ENCODE peak calls at places on chromosomes 11 and 22, in eight cellular contexts. One of them, this sample, is unnamed.

GRCh38 chr22:17836977-17837742 is 62.9 kb upstream of the BID start:
- DNase-seq in NCI-H1105: no peak
- DNase-seq in effector memory CD4-positive, alpha-beta T cell: no peak
- DNase-seq in nucleus accumbens: no peak
- DNase-seq in MV-4-11: no peak
- DNase-seq in iPS DF 19.7: no peak
- DNase-seq in stimulated activated CD4-positive, alpha-beta T cell treated with anti-CD3 and anti-CD28 coated beads, TNF-alpha, amount 100 ng/mL, for 24 hours: no peak
- DNase-seq in NCI-H2029 treated with DMSO at 0.1 percent for 48 hours: no peak
- DNase-seq in this sample: no peak

GRCh38 chr11:2581151-2581930 is 118.5 kb downstream of the KCNQ1OT1 start:
- DNase-seq in effector memory CD4-positive, alpha-beta T cell: no peak
- DNase-seq in NCI-H2029 treated with DMSO at 0.1 percent for 48 hours: no peak
- DNase-seq in iPS DF 19.7: no peak
- DNase-seq in NCI-H1105: no peak
- DNase-seq in nucleus accumbens: no peak
- DNase-seq in stimulated activated CD4-positive, alpha-beta T cell treated with anti-CD3 and anti-CD28 coated beads, TNF-alpha, amount 100 ng/mL, for 24 hours: no peak
- DNase-seq in MV-4-11: no peak
- DNase-seq in this sample: peak; percentile 49

GRCh38 chr22:49258107-49259010 is 569.3 kb downstream of the BRD1 start:
- DNase-seq in nucleus accumbens: no peak
- DNase-seq in NCI-H1105: no peak
- DNase-seq in iPS DF 19.7: no peak
- DNase-seq in MV-4-11: no peak
- DNase-seq in stimulated activated CD4-positive, alpha-beta T cell treated with anti-CD3 and anti-CD28 coated beads, TNF-alpha, amount 100 ng/mL, for 24 hours: no peak
- DNase-seq in NCI-H2029 treated with DMSO at 0.1 percent for 48 hours: no peak
- DNase-seq in effector memory CD4-positive, alpha-beta T cell: no peak
- DNase-seq in this sample: no peak

GRCh38 chr22:50641696-50642607 is 14.0 kb upstream of the ARSA start:
- DNase-seq in stimulated activated CD4-positive, alpha-beta T cell treated with anti-CD3 and anti-CD28 coated beads, TNF-alpha, amount 100 ng/mL, for 24 hours: no peak
- DNase-seq in MV-4-11: peak; percentile 32
- DNase-seq in NCI-H2029 treated with DMSO at 0.1 percent for 48 hours: no peak
- DNase-seq in iPS DF 19.7: peak; percentile 70
- DNase-seq in effector memory CD4-positive, alpha-beta T cell: no peak
- DNase-seq in nucleus accumbens: no peak
- DNase-seq in NCI-H1105: no peak
- DNase-seq in this sample: peak; percentile 83

GRCh38 chr22:49904040-49904369 is 14.2 kb downstream of the ALG12 start:
- DNase-seq in nucleus accumbens: no peak
- DNase-seq in NCI-H1105: no peak
- DNase-seq in stimulated activated CD4-positive, alpha-beta T cell treated with anti-CD3 and anti-CD28 coated beads, TNF-alpha, amount 100 ng/mL, for 24 hours: no peak
- DNase-seq in effector memory CD4-positive, alpha-beta T cell: no peak
- DNase-seq in MV-4-11: no peak
- DNase-seq in iPS DF 19.7: no peak
- DNase-seq in NCI-H2029 treated with DMSO at 0.1 percent for 48 hours: no peak
- DNase-seq in this sample: no peak

GRCh38 chr11:69325446-69325845 is 31.5 kb downstream of the MYEOV start:
- DNase-seq in NCI-H2029 treated with DMSO at 0.1 percent for 48 hours: no peak
- DNase-seq in effector memory CD4-positive, alpha-beta T cell: no peak
- DNase-seq in NCI-H1105: no peak
- DNase-seq in MV-4-11: no peak
- DNase-seq in iPS DF 19.7: no peak
- DNase-seq in stimulated activated CD4-positive, alpha-beta T cell treated with anti-CD3 and anti-CD28 coated beads, TNF-alpha, amount 100 ng/mL, for 24 hours: no peak
- DNase-seq in nucleus accumbens: no peak
- DNase-seq in this sample: no peak

GRCh38 chr11:29321293-29322132 is 695.3 kb downstream of the KCNA4 start:
- DNase-seq in nucleus accumbens: no peak
- DNase-seq in stimulated activated CD4-positive, alpha-beta T cell treated with anti-CD3 and anti-CD28 coated beads, TNF-alpha, amount 100 ng/mL, for 24 hours: no peak
- DNase-seq in NCI-H2029 treated with DMSO at 0.1 percent for 48 hours: no peak
- DNase-seq in effector memory CD4-positive, alpha-beta T cell: no peak
- DNase-seq in MV-4-11: no peak
- DNase-seq in NCI-H1105: no peak
- DNase-seq in iPS DF 19.7: no peak
- DNase-seq in this sample: no peak

GRCh38 chr22:27975381-27976013 is 56.4 kb upstream of the PITPNB start:
- DNase-seq in iPS DF 19.7: no peak
- DNase-seq in NCI-H2029 treated with DMSO at 0.1 percent for 48 hours: no peak
- DNase-seq in MV-4-11: no peak
- DNase-seq in NCI-H1105: no peak
- DNase-seq in effector memory CD4-positive, alpha-beta T cell: no peak
- DNase-seq in stimulated activated CD4-positive, alpha-beta T cell treated with anti-CD3 and anti-CD28 coated beads, TNF-alpha, amount 100 ng/mL, for 24 hours: no peak
- DNase-seq in nucleus accumbens: no peak
- DNase-seq in this sample: peak; percentile 11

GRCh38 chr11:32172771-32173170 is 81.9 kb downstream of the RCN1 start:
- DNase-seq in nucleus accumbens: no peak
- DNase-seq in stimulated activated CD4-positive, alpha-beta T cell treated with anti-CD3 and anti-CD28 coated beads, TNF-alpha, amount 100 ng/mL, for 24 hours: no peak
- DNase-seq in MV-4-11: no peak
- DNase-seq in iPS DF 19.7: no peak
- DNase-seq in NCI-H2029 treated with DMSO at 0.1 percent for 48 hours: no peak
- DNase-seq in NCI-H1105: no peak
- DNase-seq in effector memory CD4-positive, alpha-beta T cell: no peak
- DNase-seq in this sample: peak; percentile 62

GRCh38 chr11:36672815-36673450 is 74.9 kb upstream of the RAG2 start:
- DNase-seq in NCI-H1105: peak; percentile 16
- DNase-seq in effector memory CD4-positive, alpha-beta T cell: no peak
- DNase-seq in nucleus accumbens: no peak
- DNase-seq in MV-4-11: peak; percentile 24
- DNase-seq in iPS DF 19.7: peak; percentile 3
- DNase-seq in NCI-H2029 treated with DMSO at 0.1 percent for 48 hours: peak; percentile 16
- DNase-seq in stimulated activated CD4-positive, alpha-beta T cell treated with anti-CD3 and anti-CD28 coated beads, TNF-alpha, amount 100 ng/mL, for 24 hours: no peak
- DNase-seq in this sample: no peak

GRCh38 chr22:49934891-49935557 is 16.6 kb downstream of the CRELD2 start:
- DNase-seq in NCI-H2029 treated with DMSO at 0.1 percent for 48 hours: no peak
- DNase-seq in stimulated activated CD4-positive, alpha-beta T cell treated with anti-CD3 and anti-CD28 coated beads, TNF-alpha, amount 100 ng/mL, for 24 hours: peak; percentile 68
- DNase-seq in MV-4-11: peak; percentile 12
- DNase-seq in NCI-H1105: no peak
- DNase-seq in nucleus accumbens: peak; percentile 27
- DNase-seq in iPS DF 19.7: no peak
- DNase-seq in effector memory CD4-positive, alpha-beta T cell: peak; percentile 74
- DNase-seq in this sample: peak; percentile 92

GRCh38 chr11:557328-558132 is 3.0 kb downstream of the LMNTD2 start:
- DNase-seq in nucleus accumbens: no peak
- DNase-seq in effector memory CD4-positive, alpha-beta T cell: no peak
- DNase-seq in NCI-H1105: no peak
- DNase-seq in iPS DF 19.7: no peak
- DNase-seq in stimulated activated CD4-positive, alpha-beta T cell treated with anti-CD3 and anti-CD28 coated beads, TNF-alpha, amount 100 ng/mL, for 24 hours: no peak
- DNase-seq in NCI-H2029 treated with DMSO at 0.1 percent for 48 hours: no peak
- DNase-seq in MV-4-11: no peak
- DNase-seq in this sample: peak; percentile 46

GRCh38 chr11:113519989-113520613 is 44.9 kb upstream of the DRD2 start:
- DNase-seq in stimulated activated CD4-positive, alpha-beta T cell treated with anti-CD3 and anti-CD28 coated beads, TNF-alpha, amount 100 ng/mL, for 24 hours: no peak
- DNase-seq in MV-4-11: no peak
- DNase-seq in NCI-H2029 treated with DMSO at 0.1 percent for 48 hours: no peak
- DNase-seq in effector memory CD4-positive, alpha-beta T cell: no peak
- DNase-seq in NCI-H1105: no peak
- DNase-seq in nucleus accumbens: no peak
- DNase-seq in iPS DF 19.7: no peak
- DNase-seq in this sample: no peak

GRCh38 chr11:73322111-73322985 is 14.3 kb downstream of the ARHGEF17 start:
- DNase-seq in nucleus accumbens: no peak
- DNase-seq in NCI-H1105: no peak
- DNase-seq in iPS DF 19.7: no peak
- DNase-seq in stimulated activated CD4-positive, alpha-beta T cell treated with anti-CD3 and anti-CD28 coated beads, TNF-alpha, amount 100 ng/mL, for 24 hours: no peak
- DNase-seq in MV-4-11: no peak
- DNase-seq in effector memory CD4-positive, alpha-beta T cell: no peak
- DNase-seq in NCI-H2029 treated with DMSO at 0.1 percent for 48 hours: no peak
- DNase-seq in this sample: no peak

GRCh38 chr11:75654314-75654713 is 14.5 kb downstream of the MAP6 start:
- DNase-seq in effector memory CD4-positive, alpha-beta T cell: no peak
- DNase-seq in stimulated activated CD4-positive, alpha-beta T cell treated with anti-CD3 and anti-CD28 coated beads, TNF-alpha, amount 100 ng/mL, for 24 hours: no peak
- DNase-seq in nucleus accumbens: no peak
- DNase-seq in MV-4-11: no peak
- DNase-seq in NCI-H1105: no peak
- DNase-seq in iPS DF 19.7: no peak
- DNase-seq in NCI-H2029 treated with DMSO at 0.1 percent for 48 hours: no peak
- DNase-seq in this sample: no peak

GRCh38 chr22:24402460-24403192 is 24.8 kb upstream of the ADORA2A start:
- DNase-seq in NCI-H1105: peak; percentile 8
- DNase-seq in effector memory CD4-positive, alpha-beta T cell: no peak
- DNase-seq in stimulated activated CD4-positive, alpha-beta T cell treated with anti-CD3 and anti-CD28 coated beads, TNF-alpha, amount 100 ng/mL, for 24 hours: no peak
- DNase-seq in nucleus accumbens: no peak
- DNase-seq in iPS DF 19.7: no peak
- DNase-seq in MV-4-11: peak; percentile 93
- DNase-seq in NCI-H2029 treated with DMSO at 0.1 percent for 48 hours: peak; percentile 66
- DNase-seq in this sample: peak; percentile 78

GRCh38 chr11:198236-198806 is 5.4 kb downstream of the SCGB1C1 start:
- DNase-seq in stimulated activated CD4-positive, alpha-beta T cell treated with anti-CD3 and anti-CD28 coated beads, TNF-alpha, amount 100 ng/mL, for 24 hours: no peak
- DNase-seq in nucleus accumbens: no peak
- DNase-seq in iPS DF 19.7: no peak
- DNase-seq in MV-4-11: no peak
- DNase-seq in effector memory CD4-positive, alpha-beta T cell: no peak
- DNase-seq in NCI-H2029 treated with DMSO at 0.1 percent for 48 hours: no peak
- DNase-seq in NCI-H1105: no peak
- DNase-seq in this sample: peak; percentile 56

GRCh38 chr11:104164028-104164520 is at the start of gene PDGFD:
- DNase-seq in NCI-H2029 treated with DMSO at 0.1 percent for 48 hours: no peak
- DNase-seq in nucleus accumbens: no peak
- DNase-seq in NCI-H1105: peak; percentile 30
- DNase-seq in iPS DF 19.7: peak; percentile 69
- DNase-seq in effector memory CD4-positive, alpha-beta T cell: no peak
- DNase-seq in stimulated activated CD4-positive, alpha-beta T cell treated with anti-CD3 and anti-CD28 coated beads, TNF-alpha, amount 100 ng/mL, for 24 hours: no peak
- DNase-seq in MV-4-11: peak; percentile 50
- DNase-seq in this sample: peak; percentile 88

GRCh38 chr11:115607621-115608191 is 103.5 kb upstream of the CADM1 start:
- DNase-seq in NCI-H2029 treated with DMSO at 0.1 percent for 48 hours: no peak
- DNase-seq in MV-4-11: no peak
- DNase-seq in iPS DF 19.7: no peak
- DNase-seq in stimulated activated CD4-positive, alpha-beta T cell treated with anti-CD3 and anti-CD28 coated beads, TNF-alpha, amount 100 ng/mL, for 24 hours: no peak
- DNase-seq in nucleus accumbens: no peak
- DNase-seq in NCI-H1105: no peak
- DNase-seq in effector memory CD4-positive, alpha-beta T cell: no peak
- DNase-seq in this sample: peak; percentile 23

GRCh38 chr22:47168900-47169800 is 406.7 kb downstream of the TBC1D22A start:
- DNase-seq in iPS DF 19.7: peak; percentile 5
- DNase-seq in stimulated activated CD4-positive, alpha-beta T cell treated with anti-CD3 and anti-CD28 coated beads, TNF-alpha, amount 100 ng/mL, for 24 hours: no peak
- DNase-seq in NCI-H2029 treated with DMSO at 0.1 percent for 48 hours: no peak
- DNase-seq in MV-4-11: no peak
- DNase-seq in NCI-H1105: no peak
- DNase-seq in nucleus accumbens: no peak
- DNase-seq in effector memory CD4-positive, alpha-beta T cell: no peak
- DNase-seq in this sample: no peak

GRCh38 chr11:17979770-17980371 is 33.0 kb downstream of the SERGEF start:
- DNase-seq in nucleus accumbens: no peak
- DNase-seq in NCI-H2029 treated with DMSO at 0.1 percent for 48 hours: peak; percentile 78
- DNase-seq in iPS DF 19.7: no peak
- DNase-seq in stimulated activated CD4-positive, alpha-beta T cell treated with anti-CD3 and anti-CD28 coated beads, TNF-alpha, amount 100 ng/mL, for 24 hours: peak; percentile 4
- DNase-seq in effector memory CD4-positive, alpha-beta T cell: no peak
- DNase-seq in NCI-H1105: peak; percentile 35
- DNase-seq in MV-4-11: no peak
- DNase-seq in this sample: no peak

GRCh38 chr22:47370448-47371262 is 608.2 kb downstream of the TBC1D22A start:
- DNase-seq in nucleus accumbens: no peak
- DNase-seq in stimulated activated CD4-positive, alpha-beta T cell treated with anti-CD3 and anti-CD28 coated beads, TNF-alpha, amount 100 ng/mL, for 24 hours: no peak
- DNase-seq in iPS DF 19.7: no peak
- DNase-seq in MV-4-11: no peak
- DNase-seq in NCI-H2029 treated with DMSO at 0.1 percent for 48 hours: no peak
- DNase-seq in effector memory CD4-positive, alpha-beta T cell: no peak
- DNase-seq in NCI-H1105: no peak
- DNase-seq in this sample: no peak

GRCh38 chr11:117919326-117920275 is 9.6 kb downstream of the TMPRSS13 start:
- DNase-seq in NCI-H2029 treated with DMSO at 0.1 percent for 48 hours: no peak
- DNase-seq in nucleus accumbens: no peak
- DNase-seq in NCI-H1105: no peak
- DNase-seq in MV-4-11: no peak
- DNase-seq in effector memory CD4-positive, alpha-beta T cell: no peak
- DNase-seq in stimulated activated CD4-positive, alpha-beta T cell treated with anti-CD3 and anti-CD28 coated beads, TNF-alpha, amount 100 ng/mL, for 24 hours: no peak
- DNase-seq in iPS DF 19.7: no peak
- DNase-seq in this sample: no peak

GRCh38 chr22:26883393-26883792 is 226.0 kb downstream of the MIAT start:
- DNase-seq in NCI-H2029 treated with DMSO at 0.1 percent for 48 hours: peak; percentile 54
- DNase-seq in iPS DF 19.7: no peak
- DNase-seq in MV-4-11: no peak
- DNase-seq in stimulated activated CD4-positive, alpha-beta T cell treated with anti-CD3 and anti-CD28 coated beads, TNF-alpha, amount 100 ng/mL, for 24 hours: no peak
- DNase-seq in NCI-H1105: no peak
- DNase-seq in nucleus accumbens: no peak
- DNase-seq in effector memory CD4-positive, alpha-beta T cell: no peak
- DNase-seq in this sample: no peak

GRCh38 chr22:33844273-33844672 is 76.0 kb downstream of the LARGE1 start:
- DNase-seq in MV-4-11: no peak
- DNase-seq in iPS DF 19.7: no peak
- DNase-seq in nucleus accumbens: no peak
- DNase-seq in NCI-H1105: no peak
- DNase-seq in stimulated activated CD4-positive, alpha-beta T cell treated with anti-CD3 and anti-CD28 coated beads, TNF-alpha, amount 100 ng/mL, for 24 hours: no peak
- DNase-seq in NCI-H2029 treated with DMSO at 0.1 percent for 48 hours: no peak
- DNase-seq in effector memory CD4-positive, alpha-beta T cell: no peak
- DNase-seq in this sample: no peak

GRCh38 chr11:70399681-70400112 is 1.4 kb downstream of the CTTN start:
- DNase-seq in stimulated activated CD4-positive, alpha-beta T cell treated with anti-CD3 and anti-CD28 coated beads, TNF-alpha, amount 100 ng/mL, for 24 hours: no peak
- DNase-seq in effector memory CD4-positive, alpha-beta T cell: no peak
- DNase-seq in iPS DF 19.7: no peak
- DNase-seq in MV-4-11: peak; percentile 67
- DNase-seq in NCI-H1105: no peak
- DNase-seq in NCI-H2029 treated with DMSO at 0.1 percent for 48 hours: no peak
- DNase-seq in nucleus accumbens: no peak
- DNase-seq in this sample: peak; percentile 92

GRCh38 chr11:12840871-12841516 is 166.8 kb downstream of the TEAD1 start:
- DNase-seq in effector memory CD4-positive, alpha-beta T cell: no peak
- DNase-seq in NCI-H1105: no peak
- DNase-seq in nucleus accumbens: no peak
- DNase-seq in NCI-H2029 treated with DMSO at 0.1 percent for 48 hours: no peak
- DNase-seq in iPS DF 19.7: no peak
- DNase-seq in MV-4-11: no peak
- DNase-seq in stimulated activated CD4-positive, alpha-beta T cell treated with anti-CD3 and anti-CD28 coated beads, TNF-alpha, amount 100 ng/mL, for 24 hours: no peak
- DNase-seq in this sample: no peak

GRCh38 chr22:25838960-25839741 is 97.2 kb downstream of the MYO18B start:
- DNase-seq in MV-4-11: no peak
- DNase-seq in stimulated activated CD4-positive, alpha-beta T cell treated with anti-CD3 and anti-CD28 coated beads, TNF-alpha, amount 100 ng/mL, for 24 hours: no peak
- DNase-seq in NCI-H2029 treated with DMSO at 0.1 percent for 48 hours: no peak
- DNase-seq in effector memory CD4-positive, alpha-beta T cell: no peak
- DNase-seq in iPS DF 19.7: no peak
- DNase-seq in NCI-H1105: no peak
- DNase-seq in nucleus accumbens: no peak
- DNase-seq in this sample: no peak

GRCh38 chr11:58730507-58731089 is 1.1 kb downstream of the GLYAT start:
- DNase-seq in effector memory CD4-positive, alpha-beta T cell: no peak
- DNase-seq in MV-4-11: no peak
- DNase-seq in iPS DF 19.7: no peak
- DNase-seq in NCI-H2029 treated with DMSO at 0.1 percent for 48 hours: no peak
- DNase-seq in stimulated activated CD4-positive, alpha-beta T cell treated with anti-CD3 and anti-CD28 coated beads, TNF-alpha, amount 100 ng/mL, for 24 hours: no peak
- DNase-seq in nucleus accumbens: no peak
- DNase-seq in NCI-H1105: no peak
- DNase-seq in this sample: no peak

GRCh38 chr11:104705475-104706195 is 192.6 kb downstream of the CASP12 start:
- DNase-seq in NCI-H2029 treated with DMSO at 0.1 percent for 48 hours: no peak
- DNase-seq in effector memory CD4-positive, alpha-beta T cell: peak; percentile 59
- DNase-seq in NCI-H1105: no peak
- DNase-seq in MV-4-11: peak; percentile 93
- DNase-seq in iPS DF 19.7: no peak
- DNase-seq in nucleus accumbens: no peak
- DNase-seq in stimulated activated CD4-positive, alpha-beta T cell treated with anti-CD3 and anti-CD28 coated beads, TNF-alpha, amount 100 ng/mL, for 24 hours: peak; percentile 69
- DNase-seq in this sample: peak; percentile 18

GRCh38 chr11:66843776-66844495 is 695 bp downstream of the RCE1 start:
- DNase-seq in NCI-H1105: no peak
- DNase-seq in iPS DF 19.7: no peak
- DNase-seq in stimulated activated CD4-positive, alpha-beta T cell treated with anti-CD3 and anti-CD28 coated beads, TNF-alpha, amount 100 ng/mL, for 24 hours: no peak
- DNase-seq in NCI-H2029 treated with DMSO at 0.1 percent for 48 hours: no peak
- DNase-seq in nucleus accumbens: no peak
- DNase-seq in MV-4-11: no peak
- DNase-seq in effector memory CD4-positive, alpha-beta T cell: no peak
- DNase-seq in this sample: peak; percentile 6

GRCh38 chr11:70367071-70367470 is 31.3 kb upstream of the CTTN start:
- DNase-seq in nucleus accumbens: no peak
- DNase-seq in MV-4-11: no peak
- DNase-seq in stimulated activated CD4-positive, alpha-beta T cell treated with anti-CD3 and anti-CD28 coated beads, TNF-alpha, amount 100 ng/mL, for 24 hours: no peak
- DNase-seq in effector memory CD4-positive, alpha-beta T cell: no peak
- DNase-seq in NCI-H1105: no peak
- DNase-seq in iPS DF 19.7: no peak
- DNase-seq in NCI-H2029 treated with DMSO at 0.1 percent for 48 hours: no peak
- DNase-seq in this sample: no peak

This sample was measured in right cardiac atrium.